ENCODE peak calls at places on chromosomes 6 and 20, in four cellular contexts. F is LoVo, Z is HFFc6, O is NCI-H1694 treated with DMSO at 0.1 percent for 48 hours. K is an unnamed sample.
A peak's percentile ranks its signal among the peaks of the same experiment; 100 is the strongest.

GRCh38 chr20:43432498-43432897 is 25.2 kb upstream of the SRSF6 start:
- DNase-seq in F (no peak), Z (no peak), O (no peak), K (no peak)

GRCh38 chr6:85408039-85408438 is 41.8 kb upstream of the NT5E start:
- DNase-seq in Z (no peak), F (no peak), O (no peak), K (no peak)

GRCh38 chr6:108969776-108970175 is 121.6 kb downstream of the ARMC2 start:
- DNase-seq in O (no peak), F (no peak), Z (no peak), K (no peak)

GRCh38 chr6:160933256-160933655 is 58.3 kb upstream of the MAP3K4 start:
- DNase-seq in O (no peak), Z (no peak), F (no peak), K (no peak)

GRCh38 chr6:41546866-41547798 is 951 bp downstream of the FOXP4 start:
- DNase-seq in Z (peak; percentile 18), O (no peak), F (peak; percentile 19), K (no peak)

GRCh38 chr6:126811307-126811706 is 307.2 kb upstream of the RSPO3 start:
- DNase-seq in O (no peak), F (no peak), Z (no peak), K (peak; percentile 43)

GRCh38 chr6:5294392-5295211 is 33.3 kb downstream of the FARS2 start:
- DNase-seq in F (no peak), O (no peak), Z (no peak), K (no peak)

GRCh38 chr6:33592595-33593413 is 12.7 kb upstream of the BAK1 start:
- DNase-seq in O (no peak), Z (no peak), F (no peak), K (peak; percentile 71)

GRCh38 chr20:63061701-63062100 is 54.9 kb upstream of the BHLHE23 start:
- DNase-seq in F (no peak), Z (no peak), O (no peak), K (no peak)

GRCh38 chr6:39909701-39910100 is 24.6 kb downstream of the MOCS1 start:
- DNase-seq in O (no peak), Z (no peak), F (no peak), K (no peak)

GRCh38 chr6:35558571-35558970 is 45.9 kb upstream of the TULP1 start:
- DNase-seq in F (no peak), Z (no peak), O (no peak), K (no peak)

GRCh38 chr6:139124887-139125672 is 9.8 kb upstream of the HECA start:
- DNase-seq in F (peak; percentile 47), O (peak; percentile 12), Z (peak; percentile 33), K (peak; percentile 70)

GRCh38 chr20:62201173-62202082 is 18.6 kb downstream of the MTG2 start:
- DNase-seq in O (peak; percentile 28), Z (no peak), F (no peak), K (no peak)

GRCh38 chr20:3088031-3088430 is 3.5 kb upstream of the AVP start:
- DNase-seq in O (no peak), Z (no peak), F (no peak), K (no peak)

GRCh38 chr20:32585519-32586127 is 490 bp upstream of the NOL4L start:
- DNase-seq in Z (no peak), F (no peak), O (no peak), K (no peak)

GRCh38 chr20:23603321-23603720 is 2.4 kb downstream of the CST9 start:
- DNase-seq in O (no peak), F (no peak), Z (no peak), K (no peak)

GRCh38 chr6:168007592-168008338 is 10.3 kb downstream of the KIF25 start:
- DNase-seq in O (no peak), F (peak; percentile 91), Z (peak; percentile 98), K (peak; percentile 76)

GRCh38 chr6:40520108-40520507 is 67.1 kb downstream of the LRFN2 start:
- DNase-seq in F (no peak), Z (no peak), O (no peak), K (no peak)

GRCh38 chr6:1756472-1757129 is 146.9 kb downstream of the FOXC1 start:
- DNase-seq in Z (no peak), F (no peak), O (no peak), K (no peak)

K was measured in ureter.